ENCODE peak calls at places on chromosome 1, in seven cellular contexts. A is uterus, R is aorta, M is pancreas, Z is Karpas-422, D is right atrium auricular region, T is tibial nerve. S is an unnamed sample. For H3K4me1, the result is how much of the 10 kb centered on the place peaks cover.

GRCh38 chr1:19325368-19325957 is 13.3 kb downstream of the SLC66A1 start:
- DNase-seq in M (no peak), Z (no peak), D (no peak), R (no peak), A (no peak), T (no peak), S (no peak)

GRCh38 chr1:160351629-160352028 is 8.4 kb downstream of the NCSTN start:
- DNase-seq in M (no peak), A (no peak), T (no peak), R (no peak), Z (no peak), D (peak), S (no peak)

GRCh38 chr1:205284420-205285144 is 37.0 kb downstream of the NUAK2 start:
- DNase-seq in A (peak), R (peak), T (peak), D (peak), Z (peak), M (peak), S (peak)

GRCh38 chr1:202852163-202852904 is 36.6 kb downstream of the RABIF start:
- DNase-seq in M (no peak), D (no peak), R (no peak), Z (peak), A (no peak), T (no peak), S (no peak)

GRCh38 chr1:156947818-156948525 is 27.5 kb downstream of the LRRC71 start:
- DNase-seq in T (no peak), A (no peak), R (no peak), Z (no peak), M (no peak), D (no peak), S (peak)

GRCh38 chr1:41534181-41535076 is 49.9 kb upstream of the EDN2 start:
- DNase-seq in D (no peak), R (peak), Z (no peak), A (peak), T (no peak), M (no peak), S (peak)

GRCh38 chr1:179079113-179079761 is 2.6 kb upstream of the TOR3A start:
- DNase-seq in M (peak), Z (peak), R (no peak), A (peak), D (peak), T (no peak), S (no peak)

GRCh38 chr1:94828251-94828650 is 8.1 kb downstream of the SLC44A3 start:
- DNase-seq in R (no peak), Z (no peak), M (no peak), A (no peak), D (no peak), T (no peak), S (no peak)

DNA sequence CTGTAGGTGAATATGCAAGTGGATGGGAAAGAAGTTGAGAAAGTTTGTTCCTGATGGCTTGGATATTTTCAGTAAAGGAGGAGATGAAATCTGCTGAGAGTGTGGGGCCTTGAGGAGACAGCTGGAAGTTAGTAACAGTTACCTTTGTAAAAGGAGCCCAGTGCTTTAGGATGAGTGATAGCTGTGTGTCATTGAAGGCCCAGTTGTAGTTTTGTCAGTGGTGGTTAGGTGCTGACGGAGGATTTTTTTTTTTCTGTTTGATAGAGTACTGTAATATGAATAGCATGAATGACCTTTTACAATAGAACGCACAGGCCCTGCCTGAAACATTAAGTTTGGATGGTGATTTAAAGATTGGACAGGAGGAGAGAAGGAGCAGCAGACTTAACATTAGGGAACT is 33.3 kb downstream of the LRRC8D start:
- DNase-seq in T (no peak), Z (no peak), M (no peak), D (no peak), A (no peak), R (no peak), S (no peak)
- H3K27ac ChIP-seq in T (no peak), Z (no peak), M (no peak), D (no peak), A (no peak), R (no peak), S (peak)

GRCh38 chr1:172979828-172980227 is 70.9 kb downstream of the TNFSF18 start:
- DNase-seq in D (no peak), Z (no peak), M (no peak), A (no peak), T (no peak), R (no peak), S (no peak)
- H3K4me3 ChIP-seq in D (no peak), Z (no peak), M (no peak), A (no peak), T (no peak), R (no peak), S (no peak)

GRCh38 chr1:229336345-229336744 is 6.5 kb downstream of the CCSAP start:
- DNase-seq in A (no peak), Z (no peak), M (no peak), D (no peak), T (no peak), R (no peak), S (no peak)
- H3K4me1 ChIP-seq in A (under half), Z (under half), M (under half), D (under half), T (under half), R (under half), S (under half)

GRCh38 chr1:91584866-91585265 is 84.2 kb downstream of the CDC7 start:
- DNase-seq in Z (no peak), A (no peak), M (no peak), D (no peak), T (no peak), R (no peak), S (no peak)
- H3K27ac ChIP-seq in Z (no peak), A (peak), M (no peak), D (peak), T (no peak), R (no peak), S (no peak)

GRCh38 chr1:147912553-147912952 is 10.0 kb downstream of the GJA8 start:
- DNase-seq in D (no peak), A (no peak), T (no peak), Z (no peak), R (no peak), M (no peak), S (no peak)
- H3K4me3 ChIP-seq in D (no peak), A (no peak), T (no peak), Z (no peak), R (no peak), M (no peak), S (no peak)

DNA sequence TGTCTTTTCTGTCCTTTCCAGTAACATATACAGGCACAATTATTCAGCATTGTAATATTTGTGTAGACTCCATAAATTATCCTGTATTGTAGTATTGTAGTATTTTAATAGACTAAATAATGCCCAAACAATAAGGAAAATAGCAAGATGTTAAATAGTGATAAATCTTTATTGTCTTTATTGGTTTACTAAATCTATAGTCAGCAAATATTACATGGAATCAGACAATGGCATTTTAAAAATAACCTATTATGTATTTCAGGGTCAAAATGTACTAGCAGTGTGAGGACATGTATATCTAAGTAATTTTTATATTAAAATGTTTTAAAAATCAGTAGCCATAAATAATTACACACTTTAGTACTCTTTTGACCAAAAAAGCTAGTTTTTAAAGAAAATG is 202.3 kb downstream of the GREM2 start:
- DNase-seq in A (no peak), R (no peak), D (no peak), T (no peak), M (no peak), Z (no peak), S (no peak)
- H3K4me1 ChIP-seq in A (under half), R (under half), D (under half), T (under half), M (under half), Z (under half), S (under half)

GRCh38 chr1:58779059-58779754 is 4.6 kb downstream of the JUN start:
- DNase-seq in T (no peak), R (no peak), M (no peak), A (no peak), D (no peak), Z (no peak), S (no peak)

GRCh38 chr1:58781541-58782307 is 2.1 kb downstream of the JUN start:
- DNase-seq in Z (no peak), R (peak), M (peak), T (peak), D (peak), A (peak), S (peak)

GRCh38 chr1:58779837-58780585 is 3.8 kb downstream of the JUN start:
- DNase-seq in D (peak), M (peak), A (peak), Z (no peak), R (no peak), T (no peak), S (peak)

GRCh38 chr1:58782308-58783089 is 1.3 kb downstream of the JUN start:
- DNase-seq in Z (peak), T (peak), R (peak), A (peak), D (peak), M (peak), S (peak)

DNA sequence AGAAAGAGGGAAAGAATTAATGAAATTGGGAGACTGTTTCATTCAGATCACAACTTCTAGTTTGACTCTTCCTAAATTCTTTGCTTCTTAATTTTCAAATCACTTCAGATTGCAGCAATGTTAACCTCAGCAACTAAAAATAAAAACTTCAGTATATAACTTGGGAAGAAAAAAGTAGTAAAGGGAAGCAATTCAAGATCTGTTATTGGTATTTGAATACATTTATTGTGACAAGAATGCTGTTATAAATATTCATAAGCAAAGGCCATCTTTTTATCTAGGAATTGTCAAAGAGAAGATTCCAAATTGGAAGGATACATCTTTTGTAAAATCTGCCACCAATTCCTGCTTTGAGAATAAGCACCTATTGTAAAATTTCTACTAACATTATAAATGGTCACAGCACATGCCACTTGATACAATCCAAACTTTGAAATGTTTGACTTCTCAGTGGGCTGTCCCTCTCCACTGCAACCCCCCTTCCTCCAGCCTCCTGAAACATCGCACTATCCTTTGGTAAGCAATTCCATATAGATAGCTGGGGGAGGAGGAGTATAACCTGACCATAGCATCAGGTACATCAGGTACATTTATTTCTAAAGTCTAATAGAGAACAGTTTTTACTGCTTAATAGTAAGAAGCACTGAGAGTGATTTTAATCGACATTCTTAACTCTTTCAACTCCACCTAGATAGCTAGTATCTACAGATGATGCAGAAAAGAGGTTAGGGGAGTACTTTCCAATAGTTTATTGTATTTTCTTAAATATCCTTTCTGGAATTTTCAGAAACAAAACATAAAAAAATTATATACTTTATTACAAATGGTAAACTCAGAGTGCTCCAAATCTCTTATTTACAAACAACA is 3.0 kb downstream of the JUN start:
- DNase-seq in A (no peak), Z (no peak), R (no peak), D (no peak), T (no peak), M (peak), S (no peak)
- H3K27ac ChIP-seq in A (peak), Z (no peak), R (peak), D (peak), T (peak), M (peak), S (peak)

GRCh38 chr1:117610036-117610435 is 4.2 kb downstream of the TENT5C start:
- DNase-seq in D (no peak), Z (no peak), T (no peak), M (no peak), R (no peak), A (no peak), S (no peak)

GRCh38 chr1:117608213-117608612 is 2.4 kb downstream of the TENT5C start:
- DNase-seq in T (no peak), Z (no peak), D (no peak), A (no peak), R (no peak), M (no peak), S (no peak)

GRCh38 chr1:117609471-117609911 is 3.6 kb downstream of the TENT5C start:
- DNase-seq in D (peak), T (no peak), M (no peak), Z (no peak), R (no peak), A (peak), S (no peak)

GRCh38 chr1:117607471-117607870 is 1.6 kb downstream of the TENT5C start:
- DNase-seq in R (no peak), Z (peak), T (no peak), D (no peak), M (no peak), A (peak), S (no peak)

DNA sequence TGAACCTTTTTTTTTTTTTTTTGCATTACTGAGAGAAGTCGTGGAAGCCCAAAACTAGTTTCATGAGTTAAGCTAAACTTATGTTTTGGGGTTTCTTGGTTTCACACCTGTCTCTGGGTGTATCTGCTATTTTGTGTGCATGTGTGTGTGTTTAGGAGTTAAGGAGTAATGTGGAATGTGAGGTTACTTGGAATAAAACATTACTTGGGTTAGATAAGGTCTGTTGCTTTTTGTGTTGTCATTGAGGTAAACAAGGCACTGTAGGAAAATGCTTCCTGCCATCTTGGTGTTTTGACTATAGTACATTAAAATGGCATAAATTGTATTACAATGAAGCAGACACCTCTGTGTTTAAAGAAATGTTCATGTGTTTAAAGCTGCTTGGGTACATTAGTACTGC is 2.9 kb downstream of the TENT5C start:
- DNase-seq in A (no peak), Z (no peak), M (no peak), R (no peak), T (no peak), D (no peak), S (no peak)
- H3K4me3 ChIP-seq in A (no peak), Z (no peak), M (peak), R (no peak), T (no peak), D (peak), S (no peak)

S was measured in RWPE2.